ENCODE peak calls at places on chromosome 3, in seven cellular contexts. One of them, this sample, is unnamed.

GRCh38 chr3:72018339-72018984 is 233.5 kb upstream of the PROK2 start:
- DNase-seq in NCI-H1930: no peak
- DNase-seq in glutamatergic neuron: no peak
- DNase-seq in NCI-H345: no peak
- DNase-seq in NCI-H2171: no peak
- DNase-seq in OCI-LY7: no peak
- DNase-seq in LoVo: no peak
- DNase-seq in this sample: no peak

GRCh38 chr3:169966951-169967915 is 626 bp downstream of the SEC62 start:
- DNase-seq in NCI-H1930: no peak
- DNase-seq in glutamatergic neuron: peak; percentile 78
- DNase-seq in NCI-H345: no peak
- DNase-seq in NCI-H2171: peak; percentile 64
- DNase-seq in OCI-LY7: peak; percentile 54
- DNase-seq in LoVo: peak; percentile 23
- DNase-seq in this sample: peak; percentile 40

GRCh38 chr3:158717576-158717975 is 14.7 kb downstream of the RARRES1 start:
- DNase-seq in NCI-H1930: no peak
- DNase-seq in glutamatergic neuron: no peak
- DNase-seq in NCI-H345: no peak
- DNase-seq in NCI-H2171: no peak
- DNase-seq in OCI-LY7: no peak
- DNase-seq in LoVo: no peak
- DNase-seq in this sample: no peak

GRCh38 chr3:152466784-152467183 is 198.1 kb downstream of the MBNL1 start:
- DNase-seq in NCI-H1930: no peak
- DNase-seq in glutamatergic neuron: no peak
- DNase-seq in NCI-H345: no peak
- DNase-seq in NCI-H2171: no peak
- DNase-seq in OCI-LY7: peak; percentile 43
- DNase-seq in LoVo: peak; percentile 6
- DNase-seq in this sample: no peak

GRCh38 chr3:127013196-127013595 is 30.3 kb downstream of the PLXNA1 start:
- DNase-seq in NCI-H1930: no peak
- DNase-seq in glutamatergic neuron: no peak
- DNase-seq in NCI-H345: no peak
- DNase-seq in NCI-H2171: no peak
- DNase-seq in OCI-LY7: no peak
- DNase-seq in LoVo: no peak
- DNase-seq in this sample: no peak

GRCh38 chr3:36989000-36989399 is 3.9 kb downstream of the EPM2AIP1 start:
- DNase-seq in NCI-H1930: no peak
- DNase-seq in glutamatergic neuron: no peak
- DNase-seq in NCI-H345: no peak
- DNase-seq in NCI-H2171: no peak
- DNase-seq in OCI-LY7: no peak
- DNase-seq in LoVo: no peak
- DNase-seq in this sample: no peak

GRCh38 chr3:72816843-72817485 is 31.3 kb downstream of the SHQ1 start:
- DNase-seq in NCI-H1930: no peak
- DNase-seq in glutamatergic neuron: no peak
- DNase-seq in NCI-H345: no peak
- DNase-seq in NCI-H2171: no peak
- DNase-seq in OCI-LY7: peak; percentile 15
- DNase-seq in LoVo: no peak
- DNase-seq in this sample: no peak

GRCh38 chr3:120182613-120183524 is 88.6 kb upstream of the GSK3B start:
- DNase-seq in NCI-H1930: no peak
- DNase-seq in glutamatergic neuron: no peak
- DNase-seq in NCI-H345: no peak
- DNase-seq in NCI-H2171: no peak
- DNase-seq in OCI-LY7: peak; percentile 18
- DNase-seq in LoVo: peak; percentile 12
- DNase-seq in this sample: no peak

GRCh38 chr3:161389445-161390036 is 18.2 kb upstream of the SPTSSB start:
- DNase-seq in NCI-H1930: no peak
- DNase-seq in glutamatergic neuron: no peak
- DNase-seq in NCI-H345: no peak
- DNase-seq in NCI-H2171: no peak
- DNase-seq in OCI-LY7: no peak
- DNase-seq in LoVo: no peak
- DNase-seq in this sample: no peak

GRCh38 chr3:170765419-170766078 is 104.4 kb downstream of the RPL22L1 start:
- DNase-seq in NCI-H1930: no peak
- DNase-seq in glutamatergic neuron: no peak
- DNase-seq in NCI-H345: no peak
- DNase-seq in NCI-H2171: no peak
- DNase-seq in OCI-LY7: no peak
- DNase-seq in LoVo: no peak
- DNase-seq in this sample: no peak

GRCh38 chr3:135503429-135504083 is 462.0 kb upstream of the PPP2R3A start:
- DNase-seq in NCI-H1930: peak; percentile 66
- DNase-seq in glutamatergic neuron: peak; percentile 95
- DNase-seq in NCI-H345: peak; percentile 66
- DNase-seq in NCI-H2171: peak; percentile 65
- DNase-seq in OCI-LY7: peak; percentile 25
- DNase-seq in LoVo: peak; percentile 33
- DNase-seq in this sample: peak; percentile 15

GRCh38 chr3:12772462-12772861 is 13.4 kb upstream of the TMEM40 start:
- DNase-seq in NCI-H1930: no peak
- DNase-seq in glutamatergic neuron: no peak
- DNase-seq in NCI-H345: no peak
- DNase-seq in NCI-H2171: no peak
- DNase-seq in OCI-LY7: no peak
- DNase-seq in LoVo: no peak
- DNase-seq in this sample: no peak

GRCh38 chr3:18079739-18080138 is 337.3 kb upstream of the TBC1D5 start:
- DNase-seq in NCI-H1930: no peak
- DNase-seq in glutamatergic neuron: no peak
- DNase-seq in NCI-H345: no peak
- DNase-seq in NCI-H2171: no peak
- DNase-seq in OCI-LY7: no peak
- DNase-seq in LoVo: no peak
- DNase-seq in this sample: no peak

GRCh38 chr3:128879991-128880390 is 571 bp downstream of the ACAD9 start:
- DNase-seq in NCI-H1930: no peak
- DNase-seq in glutamatergic neuron: no peak
- DNase-seq in NCI-H345: no peak
- DNase-seq in NCI-H2171: no peak
- DNase-seq in OCI-LY7: peak; percentile 25
- DNase-seq in LoVo: no peak
- DNase-seq in this sample: no peak

GRCh38 chr3:190117995-190118394 is 2.7 kb downstream of the P3H2 start:
- DNase-seq in NCI-H1930: no peak
- DNase-seq in glutamatergic neuron: no peak
- DNase-seq in NCI-H345: no peak
- DNase-seq in NCI-H2171: no peak
- DNase-seq in OCI-LY7: no peak
- DNase-seq in LoVo: no peak
- DNase-seq in this sample: no peak

GRCh38 chr3:116741462-116741861 is 31.9 kb downstream of the TUSC7 start:
- DNase-seq in NCI-H1930: no peak
- DNase-seq in glutamatergic neuron: peak; percentile 36
- DNase-seq in NCI-H345: no peak
- DNase-seq in NCI-H2171: no peak
- DNase-seq in OCI-LY7: no peak
- DNase-seq in LoVo: no peak
- DNase-seq in this sample: no peak

GRCh38 chr3:5058463-5058862 is 63.6 kb upstream of the ARL8B start:
- DNase-seq in NCI-H1930: no peak
- DNase-seq in glutamatergic neuron: no peak
- DNase-seq in NCI-H345: no peak
- DNase-seq in NCI-H2171: no peak
- DNase-seq in OCI-LY7: no peak
- DNase-seq in LoVo: no peak
- DNase-seq in this sample: no peak

GRCh38 chr3:58519668-58520402 is 17.2 kb downstream of the ACOX2 start:
- DNase-seq in NCI-H1930: no peak
- DNase-seq in glutamatergic neuron: no peak
- DNase-seq in NCI-H345: no peak
- DNase-seq in NCI-H2171: no peak
- DNase-seq in OCI-LY7: no peak
- DNase-seq in LoVo: no peak
- DNase-seq in this sample: no peak

GRCh38 chr3:264394-265156 is 68.0 kb downstream of the CHL1 start:
- DNase-seq in NCI-H1930: no peak
- DNase-seq in glutamatergic neuron: no peak
- DNase-seq in NCI-H345: no peak
- DNase-seq in NCI-H2171: no peak
- DNase-seq in OCI-LY7: no peak
- DNase-seq in LoVo: peak; percentile 46
- DNase-seq in this sample: no peak

GRCh38 chr3:148717918-148718317 is 20.2 kb downstream of the AGTR1 start:
- DNase-seq in NCI-H1930: no peak
- DNase-seq in glutamatergic neuron: no peak
- DNase-seq in NCI-H345: no peak
- DNase-seq in NCI-H2171: no peak
- DNase-seq in OCI-LY7: no peak
- DNase-seq in LoVo: no peak
- DNase-seq in this sample: no peak

GRCh38 chr3:101611023-101611422 is 37.0 kb downstream of the PCNP start:
- DNase-seq in NCI-H1930: no peak
- DNase-seq in glutamatergic neuron: no peak
- DNase-seq in NCI-H345: no peak
- DNase-seq in NCI-H2171: no peak
- DNase-seq in OCI-LY7: peak; percentile 15
- DNase-seq in LoVo: no peak
- DNase-seq in this sample: no peak

GRCh38 chr3:46711305-46711704 is 6.4 kb downstream of the PRSS50 start:
- DNase-seq in NCI-H1930: no peak
- DNase-seq in glutamatergic neuron: no peak
- DNase-seq in NCI-H345: no peak
- DNase-seq in NCI-H2171: no peak
- DNase-seq in OCI-LY7: no peak
- DNase-seq in LoVo: no peak
- DNase-seq in this sample: no peak

GRCh38 chr3:160381470-160381869 is 17.6 kb downstream of the IFT80 start:
- DNase-seq in NCI-H1930: no peak
- DNase-seq in glutamatergic neuron: no peak
- DNase-seq in NCI-H345: no peak
- DNase-seq in NCI-H2171: no peak
- DNase-seq in OCI-LY7: no peak
- DNase-seq in LoVo: no peak
- DNase-seq in this sample: no peak

GRCh38 chr3:175456496-175456895 is 597.4 kb downstream of the NAALADL2 start:
- DNase-seq in NCI-H1930: no peak
- DNase-seq in glutamatergic neuron: no peak
- DNase-seq in NCI-H345: no peak
- DNase-seq in NCI-H2171: no peak
- DNase-seq in OCI-LY7: no peak
- DNase-seq in LoVo: no peak
- DNase-seq in this sample: no peak

This sample was measured in NCI-H524 treated with DMSO at 0.1 percent for 48 hours.